ENCODE peak calls at places on chromosomes 7 and 10, in seven cellular contexts. N, Z, E, H, M, S and K are unnamed samples.

GRCh38 chr7:42315096-42315495 is 78.1 kb upstream of the GLI3 start:
- DNase-seq in N (no peak), Z (no peak), E (no peak), H (no peak), M (no peak), S (no peak), K (no peak)

GRCh38 chr7:27174077-27175004 is at the start of gene HOXA10:
- DNase-seq in N (no peak), Z (no peak), E (peak), H (no peak), M (no peak), S (no peak), K (peak)

GRCh38 chr7:24729365-24730017 is 27.8 kb downstream of the GSDME start:
- DNase-seq in N (no peak), Z (no peak), E (no peak), H (no peak), M (no peak), S (peak), K (no peak)

GRCh38 chr7:114979388-114979787 is 57.5 kb downstream of the MDFIC start:
- DNase-seq in N (no peak), Z (peak), E (no peak), H (no peak), M (no peak), S (peak), K (peak)

GRCh38 chr7:132125872-132126595 is 450.2 kb downstream of the PLXNA4 start:
- DNase-seq in N (no peak), Z (no peak), E (no peak), H (no peak), M (no peak), S (no peak), K (no peak)

GRCh38 chr10:131816157-131816775 is 84.5 kb upstream of the PPP2R2D start:
- DNase-seq in N (no peak), Z (no peak), E (no peak), H (no peak), M (no peak), S (no peak), K (no peak)

GRCh38 chr10:958106-958505 is 26.6 kb upstream of the LARP4B start:
- DNase-seq in N (no peak), Z (no peak), E (no peak), H (no peak), M (no peak), S (no peak), K (no peak)

GRCh38 chr10:103458720-103459119 is at the start of gene CALHM1:
- DNase-seq in N (no peak), Z (no peak), E (no peak), H (no peak), M (peak), S (no peak), K (no peak)

GRCh38 chr10:8069627-8070026 is 15.1 kb downstream of the GATA3 start:
- DNase-seq in N (peak), Z (no peak), E (no peak), H (no peak), M (no peak), S (no peak), K (no peak)

GRCh38 chr10:127892743-127893142 is at the start of gene CLRN3:
- DNase-seq in N (no peak), Z (no peak), E (no peak), H (no peak), M (no peak), S (no peak), K (no peak)

GRCh38 chr7:96388166-96388565 is 66.3 kb upstream of the SLC25A13 start:
- DNase-seq in N (no peak), Z (peak), E (no peak), H (no peak), M (no peak), S (peak), K (no peak)

GRCh38 chr10:34305189-34305588 is 509.9 kb downstream of the PARD3 start:
- DNase-seq in N (no peak), Z (peak), E (no peak), H (peak), M (peak), S (no peak), K (no peak)

GRCh38 chr7:157932498-157933218 is 595.9 kb downstream of the DNAJB6 start:
- DNase-seq in N (no peak), Z (peak), E (no peak), H (peak), M (no peak), S (no peak), K (no peak)

GRCh38 chr10:59865101-59865500 is 41.3 kb downstream of the CCDC6 start:
- DNase-seq in N (no peak), Z (peak), E (peak), H (peak), M (peak), S (peak), K (peak)

GRCh38 chr7:128763541-128763940 is 12.1 kb downstream of the OPN1SW start:
- DNase-seq in N (no peak), Z (no peak), E (no peak), H (no peak), M (no peak), S (peak), K (no peak)

GRCh38 chr7:111358915-111359314 is 203.4 kb downstream of the IMMP2L start:
- DNase-seq in N (no peak), Z (no peak), E (no peak), H (no peak), M (no peak), S (no peak), K (no peak)

GRCh38 chr7:117283371-117283770 is 39.5 kb downstream of the WNT2 start:
- DNase-seq in N (peak), Z (no peak), E (no peak), H (peak), M (no peak), S (peak), K (no peak)

GRCh38 chr7:47671358-47671757 is 89.4 kb upstream of the TNS3 start:
- DNase-seq in N (no peak), Z (no peak), E (no peak), H (no peak), M (no peak), S (no peak), K (no peak)

GRCh38 chr10:12540341-12540781 is 191.0 kb downstream of the CAMK1D start:
- DNase-seq in N (peak), Z (no peak), E (no peak), H (no peak), M (no peak), S (no peak), K (no peak)

GRCh38 chr7:77467453-77467852 is 51.3 kb upstream of the GSAP start:
- DNase-seq in N (no peak), Z (no peak), E (no peak), H (no peak), M (no peak), S (no peak), K (peak)

GRCh38 chr7:37832194-37832593 is 16.2 kb upstream of the NME8 start:
- DNase-seq in N (no peak), Z (peak), E (peak), H (peak), M (no peak), S (peak), K (peak)

GRCh38 chr7:114141415-114141814 is 222.6 kb upstream of the PPP1R3A start:
- DNase-seq in N (no peak), Z (peak), E (no peak), H (no peak), M (no peak), S (no peak), K (no peak)

GRCh38 chr10:119538632-119539358 is 3.7 kb downstream of the RGS10 start:
- DNase-seq in N (no peak), Z (no peak), E (peak), H (no peak), M (no peak), S (no peak), K (no peak)

GRCh38 chr7:129438839-129439640 is 4.8 kb downstream of the STRIP2 start:
- DNase-seq in N (no peak), Z (peak), E (no peak), H (peak), M (no peak), S (peak), K (no peak)

GRCh38 chr7:22660293-22660692 is 66.7 kb upstream of the IL6 start:
- DNase-seq in N (no peak), Z (no peak), E (no peak), H (no peak), M (no peak), S (no peak), K (no peak)

GRCh38 chr7:98418271-98418635 is 17.4 kb upstream of the BAIAP2L1 start:
- DNase-seq in N (no peak), Z (peak), E (no peak), H (peak), M (no peak), S (no peak), K (no peak)

GRCh38 chr10:69088471-69088769 is 517 bp downstream of the SRGN start:
- DNase-seq in N (no peak), Z (no peak), E (no peak), H (no peak), M (no peak), S (peak), K (no peak)

GRCh38 chr7:7109934-7110333 is 72.4 kb upstream of the C1GALT1 start:
- DNase-seq in N (no peak), Z (no peak), E (no peak), H (no peak), M (no peak), S (no peak), K (no peak)

GRCh38 chr10:31947144-31947926 is 18.7 kb upstream of the ARHGAP12 start:
- DNase-seq in N (peak), Z (peak), E (no peak), H (peak), M (no peak), S (peak), K (peak)

GRCh38 chr7:66043681-66044497 is 31.7 kb upstream of the ASL start:
- DNase-seq in N (no peak), Z (no peak), E (peak), H (no peak), M (peak), S (peak), K (peak)

GRCh38 chr10:131650771-131651673 is 249.8 kb upstream of the PPP2R2D start:
- DNase-seq in N (no peak), Z (no peak), E (no peak), H (no peak), M (no peak), S (no peak), K (no peak)

GRCh38 chr7:3294432-3295100 is 6.5 kb upstream of the SDK1 start:
- DNase-seq in N (no peak), Z (peak), E (peak), H (no peak), M (peak), S (no peak), K (peak)

GRCh38 chr7:115789901-115790300 is 240.7 kb downstream of the TFEC start:
- DNase-seq in N (no peak), Z (no peak), E (no peak), H (no peak), M (peak), S (no peak), K (no peak)

GRCh38 chr10:58412502-58412961 is 27.3 kb downstream of the TFAM start:
- DNase-seq in N (no peak), Z (peak), E (no peak), H (peak), M (peak), S (peak), K (no peak)

GRCh38 chr7:4682621-4683042 is 537 bp downstream of the FOXK1 start:
- DNase-seq in N (no peak), Z (peak), E (peak), H (peak), M (peak), S (peak), K (peak)

GRCh38 chr10:70538195-70538520 is 59.6 kb downstream of the PALD1 start:
- DNase-seq in N (no peak), Z (no peak), E (no peak), H (no peak), M (no peak), S (no peak), K (no peak)

GRCh38 chr10:70536196-70536920 is 57.8 kb downstream of the PALD1 start:
- DNase-seq in N (no peak), Z (no peak), E (no peak), H (no peak), M (no peak), S (no peak), K (no peak)

GRCh38 chr10:70539471-70539870 is 60.9 kb downstream of the PALD1 start:
- DNase-seq in N (no peak), Z (no peak), E (no peak), H (no peak), M (no peak), S (no peak), K (no peak)

GRCh38 chr10:70538731-70539338 is 60.3 kb downstream of the PALD1 start:
- DNase-seq in N (no peak), Z (no peak), E (no peak), H (no peak), M (no peak), S (no peak), K (no peak)

GRCh38 chr10:70537398-70538194 is 59.0 kb downstream of the PALD1 start:
- DNase-seq in N (no peak), Z (peak), E (peak), H (peak), M (peak), S (no peak), K (peak)
- TF ChIP-seq CTCF in N (peak), Z (peak), E (peak), H (peak), M (peak), S (peak), K (peak)

GRCh38 chr10:14219411-14219810 is 111.3 kb downstream of the FRMD4A start:
- DNase-seq in N (no peak), Z (peak), E (no peak), H (no peak), M (no peak), S (no peak), K (no peak)
- TF ChIP-seq CTCF in N (no peak), Z (no peak), E (no peak), H (no peak), M (no peak), S (no peak), K (no peak)

GRCh38 chr7:137816696-137817320 is 30.0 kb downstream of the DGKI start:
- DNase-seq in N (no peak), Z (peak), E (no peak), H (peak), M (peak), S (peak), K (no peak)
- TF ChIP-seq CTCF in N (no peak), Z (no peak), E (no peak), H (peak), M (no peak), S (peak), K (no peak)

DNA sequence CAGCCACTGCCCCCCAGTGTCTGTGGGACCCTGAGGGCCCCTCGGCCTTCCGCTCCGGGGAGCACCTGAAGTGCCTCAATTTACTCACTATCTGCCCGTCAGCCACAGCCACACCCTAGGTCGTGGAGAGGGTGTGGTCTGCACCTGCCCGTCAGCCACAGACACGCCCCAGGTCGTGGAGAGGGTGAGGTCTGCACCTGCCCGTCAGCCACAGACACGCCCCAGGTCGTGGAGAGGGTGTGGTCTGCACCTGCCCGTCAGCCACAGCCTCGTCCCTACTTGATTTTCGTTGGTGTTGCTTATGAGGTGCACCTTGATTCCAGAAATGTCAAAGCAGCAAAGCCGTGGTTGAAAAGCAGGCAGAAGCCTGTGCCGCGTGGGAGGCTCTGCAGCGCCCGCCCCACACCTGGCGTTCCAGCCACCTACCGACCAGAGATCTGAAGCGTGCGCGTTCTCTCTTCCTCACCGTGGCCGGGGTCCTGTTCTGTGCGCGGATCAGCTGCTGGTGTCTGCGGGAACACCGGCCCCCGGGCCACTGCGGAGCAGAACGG is 101.6 kb downstream of the DYNC2I1 start:
- DNase-seq in N (no peak), Z (peak), E (peak), H (no peak), M (peak), S (no peak), K (peak)
- TF ChIP-seq CTCF in N (no peak), Z (no peak), E (no peak), H (no peak), M (no peak), S (no peak), K (no peak)

GRCh38 chr7:31811650-31812461 is 124.8 kb downstream of the PPP1R17 start:
- DNase-seq in N (peak), Z (peak), E (no peak), H (no peak), M (no peak), S (peak), K (peak)

GRCh38 chr7:31815796-31816195 is 128.8 kb downstream of the PPP1R17 start:
- DNase-seq in N (no peak), Z (no peak), E (no peak), H (no peak), M (no peak), S (no peak), K (no peak)

GRCh38 chr7:31819031-31819430 is 132.0 kb downstream of the PPP1R17 start:
- DNase-seq in N (no peak), Z (no peak), E (no peak), H (no peak), M (no peak), S (no peak), K (no peak)

GRCh38 chr7:31816810-31817209 is 129.8 kb downstream of the PPP1R17 start:
- DNase-seq in N (no peak), Z (no peak), E (no peak), H (no peak), M (no peak), S (no peak), K (no peak)

DNA sequence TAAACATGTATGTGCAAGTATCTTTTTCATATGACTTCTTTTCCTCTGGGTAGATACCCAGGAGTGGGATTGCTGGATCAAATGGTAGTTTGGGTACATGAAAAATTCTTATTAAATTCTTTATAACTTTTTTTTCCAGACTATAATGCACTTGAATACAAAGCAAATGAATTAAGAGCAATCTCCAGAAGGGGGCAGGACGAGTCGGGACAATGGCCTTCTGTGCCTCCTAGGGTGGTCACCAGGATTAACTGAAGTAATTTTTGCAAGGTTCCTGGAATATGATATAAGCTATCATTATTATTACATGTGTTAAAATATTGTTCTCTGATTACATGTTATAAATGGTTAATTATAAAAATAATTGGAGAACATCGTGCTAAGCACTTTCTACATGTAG is 127.2 kb downstream of the PPP1R17 start:
- DNase-seq in N (no peak), Z (peak), E (no peak), H (peak), M (peak), S (peak), K (peak)
- TF ChIP-seq CTCF in N (no peak), Z (peak), E (no peak), H (peak), M (no peak), S (peak), K (peak)